ENCODE peak calls at places on chromosome 14, in six cellular contexts. L is tibial artery, C is kidney tubule cell, P is mammary epithelial cell, A is KG1, G is NCI-H524 treated with DMSO at 0.1 percent for 48 hours. Z is an unnamed sample.

GRCh38 chr14:98177551-98177950 is 1094.4 kb downstream of the BCL11B start:
- DNase-seq in L (no peak), C (no peak), P (no peak), A (no peak), G (no peak), Z (no peak)

GRCh38 chr14:61103541-61104339 is 122.7 kb downstream of the SLC38A6 start:
- DNase-seq in L (peak), C (peak), P (peak), A (no peak), G (no peak), Z (no peak)

GRCh38 chr14:102568115-102568614 is 24.3 kb upstream of the RCOR1 start:
- DNase-seq in L (no peak), C (peak), P (peak), A (no peak), G (no peak), Z (no peak)

GRCh38 chr14:22547309-22547947 is 41.6 kb downstream of the DAD1 start:
- DNase-seq in L (peak), C (peak), P (no peak), A (no peak), G (no peak), Z (no peak)

GRCh38 chr14:95544588-95544987 is 9.7 kb downstream of the GLRX5 start:
- DNase-seq in L (no peak), C (no peak), P (no peak), A (no peak), G (no peak), Z (no peak)

GRCh38 chr14:65356327-65356836 is 56.1 kb upstream of the FUT8 start:
- DNase-seq in L (no peak), C (peak), P (peak), A (no peak), G (no peak), Z (no peak)

GRCh38 chr14:50092006-50092555 is 24.3 kb downstream of the VCPKMT start:
- DNase-seq in L (no peak), C (no peak), P (no peak), A (no peak), G (no peak), Z (no peak)

GRCh38 chr14:28635387-28635786 is 131.2 kb upstream of the FOXG1 start:
- DNase-seq in L (no peak), C (peak), P (peak), A (peak), G (peak), Z (no peak)

GRCh38 chr14:64095620-64096019 is 198.6 kb downstream of the ESR2 start:
- DNase-seq in L (no peak), C (no peak), P (peak), A (no peak), G (no peak), Z (no peak)

GRCh38 chr14:81384900-81385299 is 15.2 kb downstream of the STON2 start:
- DNase-seq in L (no peak), C (peak), P (peak), A (no peak), G (peak), Z (no peak)

GRCh38 chr14:31173120-31173837 is 34.3 kb downstream of the HECTD1 start:
- DNase-seq in L (no peak), C (no peak), P (no peak), A (no peak), G (no peak), Z (no peak)

GRCh38 chr14:82776958-82777357 is 1243.3 kb upstream of the SEL1L start:
- DNase-seq in L (no peak), C (peak), P (no peak), A (no peak), G (no peak), Z (no peak)

GRCh38 chr14:31568671-31569070 is 7.5 kb downstream of the NUBPL start:
- DNase-seq in L (no peak), C (no peak), P (no peak), A (no peak), G (no peak), Z (no peak)

GRCh38 chr14:72894623-72895378 is 900 bp upstream of the DPF3 start:
- DNase-seq in L (no peak), C (peak), P (no peak), A (no peak), G (peak), Z (no peak)

GRCh38 chr14:102500190-102500661 is 9.3 kb downstream of the ANKRD9 start:
- DNase-seq in L (peak), C (no peak), P (peak), A (no peak), G (no peak), Z (no peak)

GRCh38 chr14:89920041-89920440 is 34.5 kb downstream of the EFCAB11 start:
- DNase-seq in L (no peak), C (no peak), P (no peak), A (no peak), G (no peak), Z (no peak)

GRCh38 chr14:29603721-29604120 is 323.9 kb downstream of the PRKD1 start:
- DNase-seq in L (no peak), C (no peak), P (no peak), A (no peak), G (no peak), Z (no peak)

GRCh38 chr14:91258021-91258618 is 13.6 kb upstream of the GPR68 start:
- DNase-seq in L (no peak), C (peak), P (peak), A (no peak), G (no peak), Z (no peak)

GRCh38 chr14:44180975-44181374 is 326.1 kb downstream of the FSCB start:
- DNase-seq in L (no peak), C (no peak), P (no peak), A (no peak), G (no peak), Z (no peak)

GRCh38 chr14:39276005-39276404 is 42.3 kb downstream of the MIA2 start:
- DNase-seq in L (no peak), C (no peak), P (no peak), A (no peak), G (no peak), Z (no peak)

GRCh38 chr14:39140170-39140569 is 26.0 kb downstream of the GEMIN2 start:
- DNase-seq in L (no peak), C (no peak), P (no peak), A (no peak), G (no peak), Z (no peak)

GRCh38 chr14:73491256-73491976 is 683 bp downstream of the RIOX1 start:
- DNase-seq in L (peak), C (peak), P (peak), A (no peak), G (no peak), Z (peak)

GRCh38 chr14:21428930-21429329 is 27.0 kb downstream of the CHD8 start:
- DNase-seq in L (no peak), C (peak), P (no peak), A (no peak), G (no peak), Z (no peak)

GRCh38 chr14:103999795-104000440 is 57.6 kb upstream of the RD3L start:
- DNase-seq in L (no peak), C (no peak), P (no peak), A (no peak), G (no peak), Z (no peak)

GRCh38 chr14:30779210-30779609 is 95.1 kb upstream of the COCH start:
- DNase-seq in L (no peak), C (peak), P (peak), A (no peak), G (no peak), Z (no peak)

GRCh38 chr14:54718046-54718445 is 151.1 kb downstream of the SAMD4A start:
- DNase-seq in L (no peak), C (no peak), P (no peak), A (no peak), G (no peak), Z (no peak)

Z was measured in type B pancreatic cell.